ENCODE peak calls at places on chromosomes 16 and 17, in nine cellular contexts. One of them, this sample, is unnamed.

GRCh38 chr16:49625311-49626035 is 230.4 kb downstream of the ZNF423 start:
- DNase-seq in PC-3: no peak
- DNase-seq in fibroblast of lung: no peak
- DNase-seq in NT2/D1: no peak
- DNase-seq in neural progenitor cell: no peak
- DNase-seq in MM.1S: no peak
- DNase-seq in mesendoderm: no peak
- DNase-seq in IMR-90: no peak
- DNase-seq in neuronal stem cell: no peak
- DNase-seq in this sample: no peak

GRCh38 chr17:17440938-17441730 is 35.7 kb upstream of the MED9 start:
- DNase-seq in PC-3: no peak
- DNase-seq in fibroblast of lung: no peak
- DNase-seq in NT2/D1: no peak
- DNase-seq in neural progenitor cell: no peak
- DNase-seq in MM.1S: no peak
- DNase-seq in mesendoderm: no peak
- DNase-seq in IMR-90: no peak
- DNase-seq in neuronal stem cell: no peak
- DNase-seq in this sample: no peak

GRCh38 chr16:84800118-84800517 is 19.7 kb upstream of the CRISPLD2 start:
- DNase-seq in PC-3: no peak
- DNase-seq in fibroblast of lung: no peak
- DNase-seq in NT2/D1: no peak
- DNase-seq in neural progenitor cell: no peak
- DNase-seq in MM.1S: no peak
- DNase-seq in mesendoderm: no peak
- DNase-seq in IMR-90: no peak
- DNase-seq in neuronal stem cell: no peak
- DNase-seq in this sample: no peak

GRCh38 chr17:58321571-58322525 is 6.7 kb downstream of the TSPOAP1 start:
- DNase-seq in PC-3: peak; percentile 40
- DNase-seq in fibroblast of lung: no peak
- DNase-seq in NT2/D1: no peak
- DNase-seq in neural progenitor cell: no peak
- DNase-seq in MM.1S: no peak
- DNase-seq in mesendoderm: no peak
- DNase-seq in IMR-90: no peak
- DNase-seq in neuronal stem cell: no peak
- DNase-seq in this sample: no peak

GRCh38 chr16:84829168-84829965 is 9.6 kb downstream of the CRISPLD2 start:
- DNase-seq in PC-3: no peak
- DNase-seq in fibroblast of lung: peak; percentile 94
- DNase-seq in NT2/D1: no peak
- DNase-seq in neural progenitor cell: peak; percentile 42
- DNase-seq in MM.1S: no peak
- DNase-seq in mesendoderm: no peak
- DNase-seq in IMR-90: peak; percentile 93
- DNase-seq in neuronal stem cell: no peak
- DNase-seq in this sample: peak; percentile 46

GRCh38 chr17:38456031-38456815 is 28.0 kb downstream of the ARHGAP23 start:
- DNase-seq in PC-3: no peak
- DNase-seq in fibroblast of lung: no peak
- DNase-seq in NT2/D1: no peak
- DNase-seq in neural progenitor cell: peak; percentile 31
- DNase-seq in MM.1S: no peak
- DNase-seq in mesendoderm: peak; percentile 90
- DNase-seq in IMR-90: no peak
- DNase-seq in neuronal stem cell: no peak
- DNase-seq in this sample: no peak

GRCh38 chr16:50737420-50737959 is 4.4 kb upstream of the CYLD start:
- DNase-seq in PC-3: no peak
- DNase-seq in fibroblast of lung: no peak
- DNase-seq in NT2/D1: no peak
- DNase-seq in neural progenitor cell: no peak
- DNase-seq in MM.1S: no peak
- DNase-seq in mesendoderm: no peak
- DNase-seq in IMR-90: peak; percentile 13
- DNase-seq in neuronal stem cell: no peak
- DNase-seq in this sample: no peak

GRCh38 chr17:35017021-35017420 is 36.7 kb downstream of the LIG3 start:
- DNase-seq in PC-3: no peak
- DNase-seq in fibroblast of lung: no peak
- DNase-seq in NT2/D1: no peak
- DNase-seq in neural progenitor cell: no peak
- DNase-seq in MM.1S: no peak
- DNase-seq in mesendoderm: no peak
- DNase-seq in IMR-90: no peak
- DNase-seq in neuronal stem cell: no peak
- DNase-seq in this sample: no peak

GRCh38 chr16:64225036-64225435 is 896.8 kb downstream of the CDH11 start:
- DNase-seq in PC-3: no peak
- DNase-seq in fibroblast of lung: no peak
- DNase-seq in NT2/D1: no peak
- DNase-seq in neural progenitor cell: no peak
- DNase-seq in MM.1S: no peak
- DNase-seq in mesendoderm: no peak
- DNase-seq in IMR-90: no peak
- DNase-seq in neuronal stem cell: no peak
- DNase-seq in this sample: no peak

GRCh38 chr16:4212934-4213296 is 29.0 kb downstream of the SRL start:
- DNase-seq in PC-3: no peak
- DNase-seq in fibroblast of lung: peak; percentile 67
- DNase-seq in NT2/D1: no peak
- DNase-seq in neural progenitor cell: no peak
- DNase-seq in MM.1S: no peak
- DNase-seq in mesendoderm: no peak
- DNase-seq in IMR-90: peak; percentile 61
- DNase-seq in neuronal stem cell: no peak
- DNase-seq in this sample: no peak

GRCh38 chr17:30970757-30971567 is at the start of gene RNF135:
- DNase-seq in PC-3: peak; percentile 71
- DNase-seq in fibroblast of lung: peak; percentile 88
- DNase-seq in NT2/D1: peak; percentile 63
- DNase-seq in neural progenitor cell: peak; percentile 87
- DNase-seq in MM.1S: peak; percentile 69
- DNase-seq in mesendoderm: peak; percentile 96
- DNase-seq in IMR-90: peak; percentile 82
- DNase-seq in neuronal stem cell: peak; percentile 61
- DNase-seq in this sample: peak; percentile 90
- H3K9ac ChIP-seq in PC-3: peak within 1 kb of the TSS; percentile 94
- H3K9ac ChIP-seq in fibroblast of lung: peak within 1 kb of the TSS; percentile 87
- H3K9ac ChIP-seq in NT2/D1: peak within 1 kb of the TSS; percentile 84
- H3K9ac ChIP-seq in neural progenitor cell: no peak within 1 kb of the TSS
- H3K9ac ChIP-seq in MM.1S: peak within 1 kb of the TSS; percentile 78
- H3K9ac ChIP-seq in mesendoderm: peak within 1 kb of the TSS; percentile 75
- H3K9ac ChIP-seq in IMR-90: peak within 1 kb of the TSS; percentile 79
- H3K9ac ChIP-seq in neuronal stem cell: peak within 1 kb of the TSS; percentile 97
- H3K9ac ChIP-seq in this sample: peak within 1 kb of the TSS; percentile 96

GRCh38 chr16:14307059-14307531 is 236.0 kb downstream of the MRTFB start:
- DNase-seq in PC-3: no peak
- DNase-seq in fibroblast of lung: no peak
- DNase-seq in NT2/D1: no peak
- DNase-seq in neural progenitor cell: peak; percentile 32
- DNase-seq in MM.1S: no peak
- DNase-seq in mesendoderm: peak; percentile 37
- DNase-seq in IMR-90: no peak
- DNase-seq in neuronal stem cell: no peak
- DNase-seq in this sample: no peak
- H3K4me3 ChIP-seq in PC-3: no peak overlapping the region
- H3K4me3 ChIP-seq in fibroblast of lung: no peak overlapping the region
- H3K4me3 ChIP-seq in NT2/D1: no peak overlapping the region
- H3K4me3 ChIP-seq in neural progenitor cell: no peak overlapping the region
- H3K4me3 ChIP-seq in MM.1S: no peak overlapping the region
- H3K4me3 ChIP-seq in mesendoderm: no peak overlapping the region
- H3K4me3 ChIP-seq in IMR-90: no peak overlapping the region
- H3K4me3 ChIP-seq in neuronal stem cell: no peak overlapping the region
- H3K4me3 ChIP-seq in this sample: no peak overlapping the region

GRCh38 chr16:982152-983043 is 828 bp downstream of the SOX8 start:
- DNase-seq in PC-3: no peak
- DNase-seq in fibroblast of lung: no peak
- DNase-seq in NT2/D1: no peak
- DNase-seq in neural progenitor cell: peak; percentile 68
- DNase-seq in MM.1S: no peak
- DNase-seq in mesendoderm: no peak
- DNase-seq in IMR-90: no peak
- DNase-seq in neuronal stem cell: no peak
- DNase-seq in this sample: no peak
- H3K9ac ChIP-seq in PC-3: no peak overlapping the region
- H3K9ac ChIP-seq in fibroblast of lung: no peak overlapping the region
- H3K9ac ChIP-seq in NT2/D1: peak overlapping the region; percentile 82
- H3K9ac ChIP-seq in neural progenitor cell: no peak overlapping the region
- H3K9ac ChIP-seq in MM.1S: no peak overlapping the region
- H3K9ac ChIP-seq in mesendoderm: no peak overlapping the region
- H3K9ac ChIP-seq in IMR-90: no peak overlapping the region
- H3K9ac ChIP-seq in neuronal stem cell: peak overlapping the region; percentile 90
- H3K9ac ChIP-seq in this sample: no peak overlapping the region

GRCh38 chr16:88763502-88764053 is 21.4 kb downstream of the PIEZO1 start:
- DNase-seq in PC-3: no peak
- DNase-seq in fibroblast of lung: no peak
- DNase-seq in NT2/D1: peak; percentile 71
- DNase-seq in neural progenitor cell: peak; percentile 93
- DNase-seq in MM.1S: no peak
- DNase-seq in mesendoderm: peak; percentile 96
- DNase-seq in IMR-90: no peak
- DNase-seq in neuronal stem cell: peak; percentile 80
- DNase-seq in this sample: no peak
- H3K4me3 ChIP-seq in PC-3: no peak overlapping the region
- H3K4me3 ChIP-seq in fibroblast of lung: no peak overlapping the region
- H3K4me3 ChIP-seq in NT2/D1: no peak overlapping the region
- H3K4me3 ChIP-seq in neural progenitor cell: no peak overlapping the region
- H3K4me3 ChIP-seq in MM.1S: no peak overlapping the region
- H3K4me3 ChIP-seq in mesendoderm: no peak overlapping the region
- H3K4me3 ChIP-seq in IMR-90: no peak overlapping the region
- H3K4me3 ChIP-seq in neuronal stem cell: no peak overlapping the region
- H3K4me3 ChIP-seq in this sample: no peak overlapping the region

DNA sequence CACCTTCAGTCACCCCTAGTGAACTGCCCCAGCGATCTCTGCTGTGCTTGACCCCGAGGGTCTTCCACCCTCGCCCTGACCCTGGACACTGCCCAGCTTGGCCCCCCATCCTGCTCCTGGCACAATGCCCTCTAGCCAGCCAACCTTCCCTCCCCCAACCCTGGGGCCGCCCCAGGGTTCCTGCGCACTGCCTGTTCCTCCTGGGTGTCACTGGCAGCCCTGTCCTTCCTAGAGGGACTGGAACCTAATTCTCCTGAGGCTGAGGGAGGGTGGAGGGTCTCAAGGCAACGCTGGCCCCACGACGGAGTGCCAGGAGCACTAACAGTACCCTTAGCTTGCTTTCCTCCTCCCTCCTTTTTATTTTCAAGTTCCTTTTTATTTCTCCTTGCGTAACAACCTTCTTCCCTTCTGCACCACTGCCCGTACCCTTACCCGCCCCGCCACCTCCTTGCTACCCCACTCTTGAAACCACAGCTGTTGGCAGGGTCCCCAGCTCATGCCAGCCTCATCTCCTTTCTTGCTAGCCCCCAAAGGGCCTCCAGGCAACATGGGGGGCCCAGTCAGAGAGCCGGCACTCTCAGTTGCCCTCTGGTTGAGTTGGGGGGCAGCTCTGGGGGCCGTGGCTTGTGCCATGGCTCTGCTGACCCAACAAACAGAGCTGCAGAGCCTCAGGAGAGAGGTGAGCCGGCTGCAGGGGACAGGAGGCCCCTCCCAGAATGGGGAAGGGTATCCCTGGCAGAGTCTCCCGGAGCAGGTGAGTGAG is at the start of gene TNFSF13:
- DNase-seq in PC-3: no peak
- DNase-seq in fibroblast of lung: no peak
- DNase-seq in NT2/D1: no peak
- DNase-seq in neural progenitor cell: no peak
- DNase-seq in MM.1S: no peak
- DNase-seq in mesendoderm: no peak
- DNase-seq in IMR-90: no peak
- DNase-seq in neuronal stem cell: no peak
- DNase-seq in this sample: peak; percentile 80
- H3K9ac ChIP-seq in PC-3: peak within 1 kb of the TSS; percentile 67
- H3K9ac ChIP-seq in fibroblast of lung: peak within 1 kb of the TSS; percentile 1
- H3K9ac ChIP-seq in NT2/D1: peak within 1 kb of the TSS; percentile 74
- H3K9ac ChIP-seq in neural progenitor cell: no peak within 1 kb of the TSS
- H3K9ac ChIP-seq in MM.1S: peak within 1 kb of the TSS; percentile 48
- H3K9ac ChIP-seq in mesendoderm: peak within 1 kb of the TSS; percentile 25
- H3K9ac ChIP-seq in IMR-90: peak within 1 kb of the TSS; percentile 24
- H3K9ac ChIP-seq in neuronal stem cell: peak within 1 kb of the TSS; percentile 30
- H3K9ac ChIP-seq in this sample: peak within 1 kb of the TSS; percentile 100

GRCh38 chr17:79098282-79098867 is 23.8 kb downstream of the ENGASE start:
- DNase-seq in PC-3: no peak
- DNase-seq in fibroblast of lung: no peak
- DNase-seq in NT2/D1: no peak
- DNase-seq in neural progenitor cell: no peak
- DNase-seq in MM.1S: no peak
- DNase-seq in mesendoderm: no peak
- DNase-seq in IMR-90: no peak
- DNase-seq in neuronal stem cell: no peak
- DNase-seq in this sample: no peak

GRCh38 chr17:79094261-79094660 is 19.6 kb downstream of the ENGASE start:
- DNase-seq in PC-3: no peak
- DNase-seq in fibroblast of lung: no peak
- DNase-seq in NT2/D1: no peak
- DNase-seq in neural progenitor cell: no peak
- DNase-seq in MM.1S: no peak
- DNase-seq in mesendoderm: no peak
- DNase-seq in IMR-90: no peak
- DNase-seq in neuronal stem cell: no peak
- DNase-seq in this sample: no peak

GRCh38 chr17:79095345-79096055 is 20.9 kb downstream of the ENGASE start:
- DNase-seq in PC-3: peak; percentile 39
- DNase-seq in fibroblast of lung: no peak
- DNase-seq in NT2/D1: no peak
- DNase-seq in neural progenitor cell: no peak
- DNase-seq in MM.1S: no peak
- DNase-seq in mesendoderm: no peak
- DNase-seq in IMR-90: no peak
- DNase-seq in neuronal stem cell: no peak
- DNase-seq in this sample: no peak

GRCh38 chr17:79100405-79100804 is 25.8 kb downstream of the ENGASE start:
- DNase-seq in PC-3: no peak
- DNase-seq in fibroblast of lung: no peak
- DNase-seq in NT2/D1: no peak
- DNase-seq in neural progenitor cell: no peak
- DNase-seq in MM.1S: no peak
- DNase-seq in mesendoderm: no peak
- DNase-seq in IMR-90: no peak
- DNase-seq in neuronal stem cell: no peak
- DNase-seq in this sample: no peak

GRCh38 chr17:79097226-79098055 is 22.8 kb downstream of the ENGASE start:
- DNase-seq in PC-3: no peak
- DNase-seq in fibroblast of lung: no peak
- DNase-seq in NT2/D1: no peak
- DNase-seq in neural progenitor cell: peak; percentile 43
- DNase-seq in MM.1S: no peak
- DNase-seq in mesendoderm: no peak
- DNase-seq in IMR-90: no peak
- DNase-seq in neuronal stem cell: no peak
- DNase-seq in this sample: no peak
- H3K4me3 ChIP-seq in PC-3: no peak overlapping the region
- H3K4me3 ChIP-seq in fibroblast of lung: no peak overlapping the region
- H3K4me3 ChIP-seq in NT2/D1: no peak overlapping the region
- H3K4me3 ChIP-seq in neural progenitor cell: peak overlapping the region; percentile 40
- H3K4me3 ChIP-seq in MM.1S: no peak overlapping the region
- H3K4me3 ChIP-seq in mesendoderm: no peak overlapping the region
- H3K4me3 ChIP-seq in IMR-90: no peak overlapping the region
- H3K4me3 ChIP-seq in neuronal stem cell: no peak overlapping the region
- H3K4me3 ChIP-seq in this sample: no peak overlapping the region